ENCODE peak calls at places on chromosomes 12 and 14, in ten cellular contexts. K is NCI-H446; P is posterior vena cava; W is AG08395; A is left cardiac atrium; L is astrocyte of the hippocampus; F is smooth muscle cell of the brain vasculature; H is dermis blood vessel endothelial cell; B is stimulated activated CD4-positive, alpha-beta T cell treated with anti-CD3 and anti-CD28 coated beads, Interleukin-1b, Interleukin-23, amount 100 ng/mL, for 1 hour; I is CD8-positive, alpha-beta memory T cell. Q is an unnamed sample.

GRCh38 chr14:90556666-90557450 is 160.0 kb downstream of the CALM1 start:
- DNase-seq in H (no peak), I (no peak), B (no peak), L (no peak), K (no peak), F (no peak), A (peak), W (no peak), P (no peak), Q (no peak)

GRCh38 chr14:52299692-52300278 is 14.3 kb upstream of the PTGER2 start:
- DNase-seq in W (peak), I (no peak), P (no peak), L (peak), F (peak), H (peak), B (no peak), A (no peak), K (peak), Q (no peak)

GRCh38 chr12:49462103-49462739 is 76.6 kb upstream of the KCNH3 start:
- DNase-seq in A (peak), P (no peak), H (no peak), L (no peak), K (peak), F (no peak), B (no peak), I (no peak), W (no peak), Q (peak)

GRCh38 chr12:132449565-132450390 is 40.2 kb upstream of the FBRSL1 start:
- DNase-seq in P (no peak), K (no peak), A (no peak), I (no peak), L (no peak), B (no peak), F (no peak), W (no peak), H (no peak), Q (no peak)

GRCh38 chr12:109744026-109744425 is 30.4 kb downstream of the FAM222A start:
- DNase-seq in I (no peak), K (no peak), A (peak), H (no peak), L (no peak), P (peak), F (no peak), B (no peak), W (no peak), Q (no peak)

GRCh38 chr14:103078420-103078749 is 5.6 kb upstream of the LBHD2 start:
- DNase-seq in B (peak), A (peak), F (peak), I (peak), P (peak), W (peak), L (peak), K (peak), H (peak), Q (peak)

GRCh38 chr14:104877066-104877805 is 12.2 kb downstream of the CEP170B start:
- DNase-seq in W (no peak), A (no peak), I (no peak), H (no peak), P (no peak), K (no peak), L (no peak), B (no peak), F (no peak), Q (peak)

GRCh38 chr14:75185251-75186040 is 9.0 kb upstream of the TMED10 start:
- DNase-seq in L (no peak), B (no peak), P (no peak), F (no peak), K (no peak), I (no peak), A (no peak), W (no peak), H (no peak), Q (no peak)

GRCh38 chr14:34098045-34098984 is 147.4 kb upstream of the EGLN3 start:
- DNase-seq in W (peak), K (peak), I (no peak), H (peak), L (peak), P (no peak), B (no peak), A (no peak), F (peak), Q (no peak)

Q was measured in heart left ventricle.